ENCODE peak calls at places on chromosomes 6 and 20, in seven cellular contexts. B is T-helper 1 cell; J is AG08395; S is HTR-8/SVneo; G is CD4-positive, alpha-beta T cell; M is HS-5; W is stimulated activated CD4-positive, alpha-beta T cell treated with anti-CD3 and anti-CD28 coated beads, Interleukin-1b, Interleukin-23, amount 100 ng/mL, for 24 hours. O is an unnamed sample.

GRCh38 chr6:106163446-106163965 is 77.4 kb downstream of the PRDM1 start:
- DNase-seq in B (no peak), J (peak), S (no peak), G (peak), M (no peak), W (no peak), O (no peak)

GRCh38 chr6:135331002-135331401 is 149.9 kb downstream of the MYB start:
- DNase-seq in B (no peak), J (peak), S (no peak), G (no peak), M (no peak), W (no peak), O (no peak)

GRCh38 chr20:42974347-42974746 is 215.4 kb downstream of the PTPRT start:
- DNase-seq in B (no peak), J (no peak), S (no peak), G (no peak), M (no peak), W (no peak), O (no peak)

GRCh38 chr20:55592866-55593265 is 412.5 kb downstream of the CBLN4 start:
- DNase-seq in B (no peak), J (no peak), S (no peak), G (no peak), M (no peak), W (no peak), O (no peak)

GRCh38 chr6:83151114-83151513 is 42.0 kb downstream of the PGM3 start:
- DNase-seq in B (no peak), J (no peak), S (no peak), G (no peak), M (no peak), W (no peak), O (no peak)

GRCh38 chr6:31558631-31559500 is 11.5 kb downstream of the NFKBIL1 start:
- DNase-seq in B (peak), J (peak), S (no peak), G (peak), M (no peak), W (peak), O (no peak)

GRCh38 chr6:7200598-7201443 is 93.1 kb downstream of the RREB1 start:
- DNase-seq in B (no peak), J (no peak), S (no peak), G (no peak), M (no peak), W (no peak), O (no peak)

GRCh38 chr6:31907158-31907813 is 5.4 kb upstream of the ZBTB12 start:
- DNase-seq in B (no peak), J (peak), S (no peak), G (no peak), M (peak), W (no peak), O (no peak)

GRCh38 chr20:4122931-4123330 is 107.6 kb upstream of the RNF24 start:
- DNase-seq in B (no peak), J (no peak), S (no peak), G (no peak), M (no peak), W (no peak), O (no peak)

GRCh38 chr6:13872681-13873080 is 52.1 kb upstream of the RNF182 start:
- DNase-seq in B (no peak), J (no peak), S (no peak), G (no peak), M (no peak), W (no peak), O (no peak)

O was measured in GM18507.